ENCODE peak calls at places on chromosome 16, in eight cellular contexts. One of them, this sample, is unnamed.

GRCh38 chr16:22189473-22190168 is 16.5 kb upstream of the EEF2K start:
- DNase-seq in A549: no peak
- DNase-seq in fibroblast of the aortic adventitia: peak
- DNase-seq in transverse colon: peak
- DNase-seq in kidney epithelial cell: no peak
- DNase-seq in neural crest cell: no peak
- DNase-seq in sigmoid colon: peak
- DNase-seq in lower leg skin: peak
- DNase-seq in this sample: no peak

GRCh38 chr16:85103096-85104079 is 8.9 kb downstream of the CIBAR2 start:
- DNase-seq in A549: no peak
- DNase-seq in fibroblast of the aortic adventitia: no peak
- DNase-seq in transverse colon: no peak
- DNase-seq in kidney epithelial cell: no peak
- DNase-seq in neural crest cell: no peak
- DNase-seq in sigmoid colon: no peak
- DNase-seq in lower leg skin: no peak
- DNase-seq in this sample: no peak

GRCh38 chr16:30528799-30529457 is 2.6 kb upstream of the ZNF768 start:
- DNase-seq in A549: no peak
- DNase-seq in fibroblast of the aortic adventitia: no peak
- DNase-seq in transverse colon: no peak
- DNase-seq in kidney epithelial cell: no peak
- DNase-seq in neural crest cell: no peak
- DNase-seq in sigmoid colon: no peak
- DNase-seq in lower leg skin: no peak
- DNase-seq in this sample: no peak

GRCh38 chr16:22220076-22220453 is 14.0 kb downstream of the EEF2K start:
- DNase-seq in A549: no peak
- DNase-seq in fibroblast of the aortic adventitia: no peak
- DNase-seq in transverse colon: peak
- DNase-seq in kidney epithelial cell: no peak
- DNase-seq in neural crest cell: no peak
- DNase-seq in sigmoid colon: peak
- DNase-seq in lower leg skin: no peak
- DNase-seq in this sample: no peak

GRCh38 chr16:84045001-84045817 is 2.6 kb upstream of the SLC38A8 start:
- DNase-seq in A549: no peak
- DNase-seq in fibroblast of the aortic adventitia: no peak
- DNase-seq in transverse colon: no peak
- DNase-seq in kidney epithelial cell: no peak
- DNase-seq in neural crest cell: no peak
- DNase-seq in sigmoid colon: no peak
- DNase-seq in lower leg skin: no peak
- DNase-seq in this sample: no peak

GRCh38 chr16:49281843-49282642 is 405 bp upstream of the CBLN1 start:
- DNase-seq in A549: peak
- DNase-seq in fibroblast of the aortic adventitia: peak
- DNase-seq in transverse colon: peak
- DNase-seq in kidney epithelial cell: no peak
- DNase-seq in neural crest cell: peak
- DNase-seq in sigmoid colon: peak
- DNase-seq in lower leg skin: no peak
- DNase-seq in this sample: peak

GRCh38 chr16:15507959-15508336 is 73.6 kb downstream of the BMERB1 start:
- DNase-seq in A549: no peak
- DNase-seq in fibroblast of the aortic adventitia: no peak
- DNase-seq in transverse colon: no peak
- DNase-seq in kidney epithelial cell: no peak
- DNase-seq in neural crest cell: no peak
- DNase-seq in sigmoid colon: no peak
- DNase-seq in lower leg skin: no peak
- DNase-seq in this sample: no peak

GRCh38 chr16:5776876-5777275 is 679.3 kb upstream of the EEF2KMT start:
- DNase-seq in A549: no peak
- DNase-seq in fibroblast of the aortic adventitia: no peak
- DNase-seq in transverse colon: no peak
- DNase-seq in kidney epithelial cell: no peak
- DNase-seq in neural crest cell: no peak
- DNase-seq in sigmoid colon: no peak
- DNase-seq in lower leg skin: no peak
- DNase-seq in this sample: no peak

GRCh38 chr16:89377446-89377838 is 112.9 kb downstream of the ANKRD11 start:
- DNase-seq in A549: no peak
- DNase-seq in fibroblast of the aortic adventitia: no peak
- DNase-seq in transverse colon: no peak
- DNase-seq in kidney epithelial cell: no peak
- DNase-seq in neural crest cell: no peak
- DNase-seq in sigmoid colon: no peak
- DNase-seq in lower leg skin: no peak
- DNase-seq in this sample: no peak

GRCh38 chr16:89381788-89382187 is 108.6 kb downstream of the ANKRD11 start:
- DNase-seq in A549: no peak
- DNase-seq in fibroblast of the aortic adventitia: no peak
- DNase-seq in transverse colon: no peak
- DNase-seq in kidney epithelial cell: no peak
- DNase-seq in neural crest cell: no peak
- DNase-seq in sigmoid colon: no peak
- DNase-seq in lower leg skin: no peak
- DNase-seq in this sample: no peak

GRCh38 chr16:89376812-89377445 is 113.4 kb downstream of the ANKRD11 start:
- DNase-seq in A549: no peak
- DNase-seq in fibroblast of the aortic adventitia: no peak
- DNase-seq in transverse colon: no peak
- DNase-seq in kidney epithelial cell: no peak
- DNase-seq in neural crest cell: no peak
- DNase-seq in sigmoid colon: no peak
- DNase-seq in lower leg skin: no peak
- DNase-seq in this sample: no peak

GRCh38 chr16:89380681-89381080 is 109.7 kb downstream of the ANKRD11 start:
- DNase-seq in A549: no peak
- DNase-seq in fibroblast of the aortic adventitia: no peak
- DNase-seq in transverse colon: no peak
- DNase-seq in kidney epithelial cell: no peak
- DNase-seq in neural crest cell: no peak
- DNase-seq in sigmoid colon: no peak
- DNase-seq in lower leg skin: no peak
- DNase-seq in this sample: no peak

DNA sequence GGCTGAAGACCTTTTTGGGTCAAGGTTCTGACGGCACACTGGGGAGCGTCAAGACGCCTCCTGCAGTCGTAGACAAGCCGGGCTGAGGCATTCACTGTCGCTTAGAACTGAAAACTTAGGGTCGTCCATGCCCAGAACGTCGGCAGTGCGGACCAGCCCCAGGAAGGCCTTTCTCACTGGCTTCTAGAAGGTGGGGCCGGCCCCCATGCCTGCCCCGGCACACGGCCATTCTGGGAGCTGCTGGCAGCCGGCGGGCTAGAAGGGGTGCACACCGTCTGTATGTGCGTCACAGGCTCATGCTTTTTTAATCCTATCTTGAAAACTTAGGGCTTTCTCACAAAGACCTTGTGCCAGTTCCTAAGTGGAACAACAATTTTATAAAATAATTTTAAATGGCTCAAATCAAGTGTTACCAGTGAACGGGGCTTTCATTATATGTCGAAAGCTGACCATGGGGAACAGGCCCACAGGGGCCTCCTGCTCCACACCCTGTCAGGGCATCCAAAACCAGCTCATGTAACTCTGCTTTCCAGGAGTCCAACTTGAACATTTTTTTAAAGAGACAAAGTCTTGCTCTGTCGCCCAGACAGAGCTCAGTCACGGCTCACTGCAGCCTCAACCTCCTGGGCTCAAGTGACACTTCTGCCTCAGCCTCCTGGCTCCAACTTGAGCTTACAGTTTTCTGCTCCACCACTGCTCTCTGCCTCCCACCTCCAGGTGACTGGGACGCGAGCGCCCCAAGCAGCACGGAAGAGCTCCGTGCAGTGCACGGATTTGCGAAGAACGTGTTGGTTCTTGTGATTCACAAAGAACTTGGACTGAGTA is 111.2 kb downstream of the ANKRD11 start:
- DNase-seq in A549: no peak
- DNase-seq in fibroblast of the aortic adventitia: peak
- DNase-seq in transverse colon: no peak
- DNase-seq in kidney epithelial cell: no peak
- DNase-seq in neural crest cell: no peak
- DNase-seq in sigmoid colon: peak
- DNase-seq in lower leg skin: no peak
- DNase-seq in this sample: no peak
- TF ChIP-seq CTCF in A549: no peak
- TF ChIP-seq CTCF in fibroblast of the aortic adventitia: peak
- TF ChIP-seq CTCF in transverse colon: no peak
- TF ChIP-seq CTCF in kidney epithelial cell: peak
- TF ChIP-seq CTCF in neural crest cell: no peak
- TF ChIP-seq CTCF in sigmoid colon: no peak
- TF ChIP-seq CTCF in lower leg skin: no peak
- TF ChIP-seq CTCF in this sample: no peak

GRCh38 chr16:27918755-27919154 is 144.8 kb downstream of the GSG1L start:
- DNase-seq in A549: peak
- DNase-seq in fibroblast of the aortic adventitia: peak
- DNase-seq in transverse colon: no peak
- DNase-seq in kidney epithelial cell: no peak
- DNase-seq in neural crest cell: no peak
- DNase-seq in sigmoid colon: no peak
- DNase-seq in lower leg skin: no peak
- DNase-seq in this sample: no peak

GRCh38 chr16:27917953-27918352 is 145.6 kb downstream of the GSG1L start:
- DNase-seq in A549: no peak
- DNase-seq in fibroblast of the aortic adventitia: no peak
- DNase-seq in transverse colon: no peak
- DNase-seq in kidney epithelial cell: no peak
- DNase-seq in neural crest cell: no peak
- DNase-seq in sigmoid colon: no peak
- DNase-seq in lower leg skin: no peak
- DNase-seq in this sample: no peak

GRCh38 chr16:27922433-27922832 is 141.1 kb downstream of the GSG1L start:
- DNase-seq in A549: no peak
- DNase-seq in fibroblast of the aortic adventitia: no peak
- DNase-seq in transverse colon: no peak
- DNase-seq in kidney epithelial cell: no peak
- DNase-seq in neural crest cell: no peak
- DNase-seq in sigmoid colon: no peak
- DNase-seq in lower leg skin: no peak
- DNase-seq in this sample: no peak

GRCh38 chr16:27921134-27921533 is 142.4 kb downstream of the GSG1L start:
- DNase-seq in A549: no peak
- DNase-seq in fibroblast of the aortic adventitia: no peak
- DNase-seq in transverse colon: no peak
- DNase-seq in kidney epithelial cell: no peak
- DNase-seq in neural crest cell: no peak
- DNase-seq in sigmoid colon: no peak
- DNase-seq in lower leg skin: no peak
- DNase-seq in this sample: no peak

GRCh38 chr16:27920391-27920891 is 143.1 kb downstream of the GSG1L start:
- DNase-seq in A549: peak
- DNase-seq in fibroblast of the aortic adventitia: no peak
- DNase-seq in transverse colon: no peak
- DNase-seq in kidney epithelial cell: no peak
- DNase-seq in neural crest cell: peak
- DNase-seq in sigmoid colon: no peak
- DNase-seq in lower leg skin: no peak
- DNase-seq in this sample: no peak
- TF ChIP-seq CTCF in A549: no peak
- TF ChIP-seq CTCF in fibroblast of the aortic adventitia: peak
- TF ChIP-seq CTCF in transverse colon: no peak
- TF ChIP-seq CTCF in kidney epithelial cell: no peak
- TF ChIP-seq CTCF in neural crest cell: peak
- TF ChIP-seq CTCF in sigmoid colon: no peak
- TF ChIP-seq CTCF in lower leg skin: no peak
- TF ChIP-seq CTCF in this sample: no peak

GRCh38 chr16:12819126-12820117 is 15.7 kb upstream of the CPPED1 start:
- DNase-seq in A549: peak
- DNase-seq in fibroblast of the aortic adventitia: peak
- DNase-seq in transverse colon: peak
- DNase-seq in kidney epithelial cell: no peak
- DNase-seq in neural crest cell: peak
- DNase-seq in sigmoid colon: peak
- DNase-seq in lower leg skin: peak
- DNase-seq in this sample: peak

GRCh38 chr16:12818331-12818730 is 14.6 kb upstream of the CPPED1 start:
- DNase-seq in A549: no peak
- DNase-seq in fibroblast of the aortic adventitia: no peak
- DNase-seq in transverse colon: no peak
- DNase-seq in kidney epithelial cell: no peak
- DNase-seq in neural crest cell: no peak
- DNase-seq in sigmoid colon: no peak
- DNase-seq in lower leg skin: no peak
- DNase-seq in this sample: no peak

GRCh38 chr16:12811441-12812198 is 7.9 kb upstream of the CPPED1 start:
- DNase-seq in A549: no peak
- DNase-seq in fibroblast of the aortic adventitia: no peak
- DNase-seq in transverse colon: no peak
- DNase-seq in kidney epithelial cell: no peak
- DNase-seq in neural crest cell: no peak
- DNase-seq in sigmoid colon: no peak
- DNase-seq in lower leg skin: no peak
- DNase-seq in this sample: no peak

DNA sequence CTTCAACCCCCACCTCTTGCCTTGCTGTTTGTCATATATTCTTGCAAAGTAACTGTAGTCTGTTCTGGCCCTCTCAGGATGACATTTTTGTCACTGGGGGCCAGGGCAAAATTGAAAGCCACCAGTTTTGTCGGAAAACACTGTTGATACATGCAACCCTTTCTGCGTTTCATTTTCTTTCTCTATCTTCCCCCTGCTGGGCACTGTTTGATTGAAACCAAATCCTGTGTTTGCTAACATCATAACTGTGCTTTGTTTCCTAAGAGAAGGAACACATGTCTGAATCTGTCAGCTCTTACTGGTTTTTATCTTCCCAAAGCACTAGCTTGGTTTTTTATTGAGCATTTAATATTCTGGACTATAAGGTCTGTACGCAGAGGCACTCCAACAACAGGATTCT is 11.7 kb upstream of the CPPED1 start:
- DNase-seq in A549: no peak
- DNase-seq in fibroblast of the aortic adventitia: no peak
- DNase-seq in transverse colon: no peak
- DNase-seq in kidney epithelial cell: no peak
- DNase-seq in neural crest cell: no peak
- DNase-seq in sigmoid colon: no peak
- DNase-seq in lower leg skin: no peak
- DNase-seq in this sample: no peak
- TF ChIP-seq CTCF in A549: no peak
- TF ChIP-seq CTCF in fibroblast of the aortic adventitia: no peak
- TF ChIP-seq CTCF in transverse colon: no peak
- TF ChIP-seq CTCF in kidney epithelial cell: no peak
- TF ChIP-seq CTCF in neural crest cell: no peak
- TF ChIP-seq CTCF in sigmoid colon: no peak
- TF ChIP-seq CTCF in lower leg skin: no peak
- TF ChIP-seq CTCF in this sample: no peak

DNA sequence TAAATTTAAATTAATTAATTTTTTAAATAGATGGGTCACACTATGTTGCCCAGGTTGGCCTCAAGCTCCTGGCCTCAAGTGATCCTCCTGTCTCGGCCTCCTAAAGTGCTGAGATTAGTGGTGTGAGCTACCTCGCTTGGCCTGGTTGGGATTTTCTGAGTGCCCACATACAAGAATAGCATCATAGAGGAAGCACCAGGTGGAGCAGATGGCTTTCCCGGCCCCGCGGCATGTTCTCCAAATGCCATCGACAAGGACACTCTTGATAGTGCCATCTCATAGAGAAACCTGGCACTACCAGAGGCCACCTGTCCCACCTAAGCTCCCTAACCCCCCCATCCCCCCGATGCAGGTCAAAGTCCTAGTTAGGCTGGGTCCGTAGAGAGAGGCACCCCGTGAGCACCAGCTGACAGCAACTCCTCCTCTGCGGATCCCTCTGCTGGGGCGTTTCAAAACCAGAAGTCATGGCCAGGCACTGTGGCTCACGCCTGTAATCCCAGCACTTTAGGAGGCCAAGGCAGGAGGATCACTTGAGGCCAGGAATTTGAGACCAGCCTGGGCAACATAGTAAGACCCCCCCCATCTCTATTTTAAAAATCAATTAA is 65.9 kb downstream of the DNAH3 start:
- DNase-seq in A549: no peak
- DNase-seq in fibroblast of the aortic adventitia: no peak
- DNase-seq in transverse colon: no peak
- DNase-seq in kidney epithelial cell: no peak
- DNase-seq in neural crest cell: no peak
- DNase-seq in sigmoid colon: no peak
- DNase-seq in lower leg skin: peak
- DNase-seq in this sample: no peak
- TF ChIP-seq CTCF in A549: no peak
- TF ChIP-seq CTCF in fibroblast of the aortic adventitia: no peak
- TF ChIP-seq CTCF in transverse colon: no peak
- TF ChIP-seq CTCF in kidney epithelial cell: no peak
- TF ChIP-seq CTCF in neural crest cell: no peak
- TF ChIP-seq CTCF in sigmoid colon: no peak
- TF ChIP-seq CTCF in lower leg skin: no peak
- TF ChIP-seq CTCF in this sample: no peak

This sample was measured in GM20000.